ENCODE peak calls at places on chromosomes 1 and 21, in eight cellular contexts. A is gastrocnemius medialis; W is right cardiac atrium; R is adipocyte; G is body of pancreas; S is CD8-positive, alpha-beta memory T cell; E is cardiac muscle cell; P is mesendoderm. F is an unnamed sample.

GRCh38 chr21:46065215-46065992 is 32.5 kb upstream of the COL6A2 start:
- DNase-seq in P (peak; percentile 46), R (peak; percentile 64), A (peak; percentile 56), W (peak; percentile 85), E (no peak), S (no peak), G (peak; percentile 28), F (peak; percentile 87)

GRCh38 chr1:181783208-181783607 is 278.3 kb downstream of the ZNF648 start:
- DNase-seq in P (peak; percentile 83), E (no peak), S (no peak), G (no peak), W (no peak), R (no peak), A (no peak), F (no peak)

GRCh38 chr1:84998642-84999280 is 1.8 kb upstream of the MCOLN2 start:
- DNase-seq in S (peak; percentile 43), R (peak; percentile 21), A (no peak), E (peak; percentile 10), W (no peak), P (peak; percentile 7), G (peak; percentile 10), F (no peak)

GRCh38 chr1:106380772-106381171 is 675.7 kb upstream of the PRMT6 start:
- DNase-seq in P (no peak), R (no peak), E (no peak), G (no peak), W (no peak), A (no peak), S (no peak), F (no peak)

GRCh38 chr1:26278835-26279597 is 870 bp upstream of the SH3BGRL3 start:
- DNase-seq in A (peak; percentile 75), R (peak; percentile 75), W (peak; percentile 66), E (no peak), P (no peak), G (peak; percentile 55), S (no peak), F (peak; percentile 83)

GRCh38 chr1:151508721-151509292 is 2.4 kb upstream of the CGN start:
- DNase-seq in A (peak; percentile 15), E (no peak), R (no peak), W (no peak), P (peak; percentile 77), S (no peak), G (no peak), F (no peak)

GRCh38 chr1:39272027-39272790 is 67.7 kb downstream of the MACF1 start:
- DNase-seq in R (peak; percentile 24), W (no peak), G (peak; percentile 84), S (no peak), P (peak; percentile 85), E (no peak), A (no peak), F (no peak)

GRCh38 chr1:235917267-235917811 is 50.6 kb upstream of the LYST start:
- DNase-seq in E (no peak), G (peak; percentile 33), R (peak; percentile 98), P (no peak), S (no peak), A (peak; percentile 78), W (peak; percentile 78), F (peak; percentile 93)

GRCh38 chr1:245825128-245825901 is 670.5 kb downstream of the KIF26B start:
- DNase-seq in G (no peak), A (no peak), E (peak; percentile 29), P (peak; percentile 61), R (no peak), S (no peak), W (no peak), F (no peak)

GRCh38 chr1:220880726-220881506 is 1.7 kb downstream of the HLX start:
- DNase-seq in W (peak; percentile 86), P (peak; percentile 76), A (peak; percentile 51), E (no peak), R (no peak), S (no peak), G (peak; percentile 55), F (peak; percentile 81)

GRCh38 chr1:193614817-193615216 is 428.4 kb upstream of the B3GALT2 start:
- DNase-seq in G (no peak), W (no peak), E (no peak), A (no peak), P (peak; percentile 50), R (peak; percentile 21), S (no peak), F (no peak)

GRCh38 chr1:202081992-202082391 is 40.7 kb upstream of the GPR37L1 start:
- DNase-seq in E (peak; percentile 56), A (no peak), P (no peak), R (no peak), W (no peak), G (no peak), S (no peak), F (no peak)

GRCh38 chr1:90417139-90417538 is 300.0 kb downstream of the BARHL2 start:
- DNase-seq in P (no peak), A (no peak), E (no peak), W (no peak), R (no peak), G (no peak), S (no peak), F (no peak)

GRCh38 chr1:184036517-184036949 is 995 bp downstream of the COLGALT2 start:
- DNase-seq in S (no peak), W (no peak), A (peak; percentile 16), G (peak; percentile 82), R (peak; percentile 25), P (peak; percentile 72), E (peak; percentile 75), F (no peak)

DNA sequence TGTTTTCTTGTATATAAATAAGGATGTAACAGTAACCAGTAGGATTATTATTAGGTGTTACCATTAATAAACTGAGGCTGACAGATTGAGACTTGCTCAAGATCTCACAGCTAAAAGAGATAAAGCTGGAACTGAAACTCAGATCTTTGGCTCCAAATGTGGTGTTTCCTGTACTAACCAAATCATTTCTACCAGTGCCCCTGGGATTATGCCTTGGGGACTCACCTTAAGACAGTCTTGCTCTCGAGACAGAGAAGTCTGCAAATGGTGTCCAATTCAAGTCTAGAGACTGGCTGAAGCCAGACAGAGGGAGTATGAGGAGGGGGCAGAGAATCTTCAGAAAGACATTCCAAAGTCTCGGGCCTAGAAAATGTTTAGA is 593 bp upstream of the CD53 start:
- DNase-seq in S (no peak), W (no peak), E (no peak), P (no peak), A (no peak), R (no peak), G (no peak), F (no peak)
- H3K4me3 ChIP-seq in S (peak overlapping the region; percentile 94), W (no peak overlapping the region), E (no peak overlapping the region), P (no peak overlapping the region), A (no peak overlapping the region), R (no peak overlapping the region), G (no peak overlapping the region), F (no peak overlapping the region)

DNA sequence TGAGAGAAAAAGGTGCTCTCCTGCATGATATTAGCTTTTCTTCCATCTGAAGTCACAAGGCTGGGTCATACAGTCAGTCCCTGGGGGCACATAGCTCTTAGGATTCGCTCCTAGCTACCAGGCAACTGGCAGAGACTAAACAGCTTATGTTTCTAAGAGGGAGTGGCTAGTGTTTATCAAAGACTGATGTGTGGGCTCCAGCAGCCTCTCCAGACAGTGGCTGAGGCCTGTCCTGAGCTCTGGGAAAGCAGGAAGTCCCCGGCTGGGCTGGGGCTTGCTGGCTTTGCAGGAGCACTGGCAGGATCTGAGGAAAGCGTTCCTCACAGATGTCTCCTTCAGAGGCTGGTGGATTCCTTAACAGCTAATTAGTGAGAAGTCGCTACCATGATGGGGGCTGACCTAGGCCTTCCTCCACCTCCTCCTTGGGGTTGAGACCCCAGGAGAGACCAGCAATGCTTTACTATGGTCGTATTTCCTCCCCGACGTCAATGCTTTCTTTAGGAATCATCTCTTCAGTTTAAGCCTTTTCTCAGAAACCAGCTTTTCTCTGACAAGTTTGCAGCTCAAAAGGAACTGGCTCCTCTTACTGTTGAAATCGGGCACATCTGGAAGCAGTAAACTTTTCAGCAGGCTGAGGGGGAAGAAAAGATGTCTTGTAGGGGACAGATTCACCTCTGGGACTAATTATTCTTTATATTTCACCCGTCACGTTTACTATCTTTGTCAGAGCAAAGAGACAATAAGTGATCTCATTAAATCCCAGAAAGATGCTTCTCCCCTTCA is 33.5 kb upstream of the HHAT start:
- DNase-seq in S (no peak), E (peak; percentile 85), W (peak; percentile 92), R (peak; percentile 81), G (peak; percentile 29), A (peak; percentile 16), P (peak; percentile 95), F (peak; percentile 84)
- H3K4me1 ChIP-seq in S (no peaks in the 10 kb centered on the region), E (peaks cover 11% of the 10 kb centered on the region), W (peaks cover 2% of the 10 kb centered on the region), R (peaks cover 48% of the 10 kb centered on the region), G (peaks cover 19% of the 10 kb centered on the region), A (peaks cover 28% of the 10 kb centered on the region), P (peaks cover 13% of the 10 kb centered on the region), F (no peaks in the 10 kb centered on the region)

DNA sequence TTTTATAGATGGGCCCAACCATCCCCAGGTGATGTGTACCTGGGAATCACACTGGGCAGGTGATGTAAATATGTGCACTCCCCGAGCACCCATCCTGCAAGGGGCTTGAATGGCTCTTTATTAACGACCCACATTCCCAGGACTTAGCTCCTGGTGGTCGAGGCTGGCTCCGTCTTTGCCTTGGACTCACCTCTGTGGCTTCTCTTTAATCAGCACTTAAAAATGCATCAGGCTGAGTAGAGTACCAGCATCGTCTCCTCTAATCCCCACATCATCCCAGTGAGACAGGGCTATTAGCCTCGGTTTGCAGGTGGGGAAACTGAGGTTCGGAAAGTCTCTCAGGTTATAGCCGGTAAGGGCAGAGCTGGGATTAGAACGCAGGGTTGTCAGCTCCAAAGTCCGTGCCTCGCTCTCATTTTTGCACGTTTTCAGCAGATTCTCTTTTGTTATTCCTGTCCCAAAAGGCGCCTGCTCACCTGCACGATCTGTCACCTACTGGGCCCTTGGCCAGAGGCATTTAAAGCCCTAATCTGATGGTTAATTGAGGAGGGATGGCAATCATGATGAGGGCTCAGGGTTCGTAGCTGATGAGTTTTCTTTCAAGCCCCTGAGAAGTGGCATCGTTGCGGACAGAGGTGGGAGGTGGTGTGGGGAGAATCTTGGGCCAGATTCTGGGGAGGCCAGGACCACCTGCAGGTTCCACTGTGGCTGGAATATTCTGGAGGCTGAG is 29.5 kb downstream of the SPSB1 start:
- DNase-seq in S (no peak), G (no peak), E (no peak), P (no peak), W (no peak), R (no peak), A (no peak), F (no peak)
- H3K4me3 ChIP-seq in S (no peak overlapping the region), G (no peak overlapping the region), E (no peak overlapping the region), P (no peak overlapping the region), W (no peak overlapping the region), R (no peak overlapping the region), A (no peak overlapping the region), F (no peak overlapping the region)

GRCh38 chr1:229024528-229025119 is 246.3 kb upstream of the RAB4A start:
- DNase-seq in S (no peak), W (peak; percentile 65), R (peak; percentile 75), G (peak; percentile 23), A (peak; percentile 53), P (peak; percentile 79), E (no peak), F (peak; percentile 80)
- H3K4me1 ChIP-seq in S (peaks cover 15% of the 10 kb centered on the region), W (peaks cover 7% of the 10 kb centered on the region), R (peaks cover 26% of the 10 kb centered on the region), G (no peaks in the 10 kb centered on the region), A (no peaks in the 10 kb centered on the region), P (peaks cover 10% of the 10 kb centered on the region), E (peaks cover 6% of the 10 kb centered on the region), F (peaks cover 24% of the 10 kb centered on the region)

F was measured in right atrium auricular region.